ENCODE peak calls at places on chromosomes 11 and 22, in six cellular contexts. H is PC-9, T is HFF-Myc, J is lower leg skin, E is IMR-90, N is body of pancreas. M is an unnamed sample.

GRCh38 chr11:66283461-66284105 is 5.4 kb downstream of the YIF1A start:
- DNase-seq in H (no peak), T (no peak), J (no peak), E (no peak), N (no peak), M (no peak)

GRCh38 chr22:19106886-19107729 is 15.1 kb downstream of the DGCR2 start:
- DNase-seq in H (no peak), T (no peak), J (no peak), E (no peak), N (peak), M (no peak)

GRCh38 chr11:61079416-61080150 is 22.7 kb upstream of the CD5 start:
- DNase-seq in H (no peak), T (no peak), J (no peak), E (no peak), N (no peak), M (no peak)

GRCh38 chr22:24845036-24845918 is 39.3 kb downstream of the SGSM1 start:
- DNase-seq in H (peak), T (no peak), J (peak), E (peak), N (no peak), M (no peak)

GRCh38 chr11:131807876-131808275 is 437.5 kb downstream of the NTM start:
- DNase-seq in H (no peak), T (no peak), J (no peak), E (no peak), N (no peak), M (no peak)

GRCh38 chr11:43735931-43736330 is 55.4 kb downstream of the HSD17B12 start:
- DNase-seq in H (no peak), T (peak), J (no peak), E (peak), N (no peak), M (no peak)

GRCh38 chr22:43782448-43782847 is 29.7 kb downstream of the EFCAB6 start:
- DNase-seq in H (peak), T (no peak), J (no peak), E (peak), N (no peak), M (no peak)

GRCh38 chr11:121467965-121468364 is 15.2 kb upstream of the SORL1-AS1 start:
- DNase-seq in H (no peak), T (no peak), J (no peak), E (no peak), N (no peak), M (no peak)

GRCh38 chr11:20310137-20310536 is 53.4 kb upstream of the HTATIP2 start:
- DNase-seq in H (no peak), T (no peak), J (no peak), E (no peak), N (no peak), M (no peak)

GRCh38 chr11:112366777-112367176 is 106.1 kb upstream of the PLET1 start:
- DNase-seq in H (no peak), T (no peak), J (no peak), E (peak), N (no peak), M (no peak)

GRCh38 chr11:47631473-47631872 is 10.9 kb downstream of the MTCH2 start:
- DNase-seq in H (no peak), T (no peak), J (no peak), E (peak), N (no peak), M (no peak)

GRCh38 chr11:12746593-12747097 is 72.4 kb downstream of the TEAD1 start:
- DNase-seq in H (peak), T (peak), J (no peak), E (peak), N (peak), M (no peak)

GRCh38 chr22:27990879-27991278 is 71.8 kb upstream of the PITPNB start:
- DNase-seq in H (no peak), T (no peak), J (no peak), E (peak), N (no peak), M (no peak)

GRCh38 chr22:46263208-46263575 is at the start of gene PKDREJ:
- DNase-seq in H (no peak), T (no peak), J (no peak), E (no peak), N (no peak), M (no peak)

GRCh38 chr11:129283141-129283540 is 91.0 kb upstream of the ARHGAP32 start:
- DNase-seq in H (peak), T (no peak), J (no peak), E (no peak), N (peak), M (no peak)

GRCh38 chr22:29014301-29014700 is 47.3 kb downstream of the C22orf31 start:
- DNase-seq in H (no peak), T (no peak), J (no peak), E (no peak), N (no peak), M (no peak)

GRCh38 chr22:42754658-42755057 is 34.0 kb upstream of the A4GALT start:
- DNase-seq in H (peak), T (no peak), J (no peak), E (peak), N (peak), M (no peak)

GRCh38 chr11:66510271-66510989 is at the start of gene BBS1:
- DNase-seq in H (peak), T (peak), J (peak), E (peak), N (peak), M (no peak)

GRCh38 chr11:99632969-99633368 is 612.2 kb downstream of the CNTN5 start:
- DNase-seq in H (no peak), T (no peak), J (no peak), E (no peak), N (no peak), M (no peak)

GRCh38 chr11:108965602-108966001 is 300.7 kb downstream of the DDX10 start:
- DNase-seq in H (peak), T (peak), J (no peak), E (peak), N (no peak), M (peak)

GRCh38 chr11:8268530-8269461 is 5.1 kb upstream of the LMO1 start:
- DNase-seq in H (no peak), T (no peak), J (no peak), E (no peak), N (no peak), M (no peak)

GRCh38 chr11:110131386-110132123 is 38.4 kb downstream of the ZC3H12C start:
- DNase-seq in H (no peak), T (no peak), J (no peak), E (no peak), N (no peak), M (no peak)

GRCh38 chr11:77379253-77379652 is 77.8 kb upstream of the GDPD4 start:
- DNase-seq in H (no peak), T (no peak), J (no peak), E (peak), N (no peak), M (no peak)

GRCh38 chr11:37504925-37505324 is 906.9 kb upstream of the RAG2 start:
- DNase-seq in H (peak), T (peak), J (no peak), E (peak), N (no peak), M (no peak)

GRCh38 chr11:126124284-126124683 is 61.6 kb upstream of the CDON start:
- DNase-seq in H (no peak), T (peak), J (no peak), E (peak), N (no peak), M (no peak)

GRCh38 chr22:32389685-32390084 is 22.4 kb downstream of the RTCB start:
- DNase-seq in H (no peak), T (no peak), J (no peak), E (peak), N (no peak), M (no peak)

GRCh38 chr11:111086058-111086457 is 159.5 kb upstream of the POU2AF2 start:
- DNase-seq in H (no peak), T (no peak), J (no peak), E (no peak), N (no peak), M (no peak)

GRCh38 chr11:57514538-57515331 is 767 bp downstream of the SLC43A1 start:
- DNase-seq in H (no peak), T (no peak), J (no peak), E (peak), N (peak), M (no peak)

GRCh38 chr22:46795140-46795539 is 32.7 kb downstream of the TBC1D22A start:
- DNase-seq in H (no peak), T (no peak), J (no peak), E (no peak), N (no peak), M (no peak)

GRCh38 chr11:106306942-106307341 is 229.5 kb downstream of the AASDHPPT start:
- DNase-seq in H (no peak), T (no peak), J (no peak), E (no peak), N (no peak), M (no peak)

GRCh38 chr11:64251986-64252837 is 882 bp downstream of the PLCB3 start:
- DNase-seq in H (no peak), T (no peak), J (no peak), E (no peak), N (peak), M (no peak)

GRCh38 chr22:50200333-50201190 is at the start of gene SELENOO:
- DNase-seq in H (peak), T (peak), J (peak), E (peak), N (peak), M (no peak)

GRCh38 chr11:67276821-67277230 is 10.6 kb downstream of the GRK2 start:
- DNase-seq in H (no peak), T (no peak), J (no peak), E (peak), N (no peak), M (no peak)

GRCh38 chr11:102469196-102469821 is 16.7 kb upstream of the TMEM123 start:
- DNase-seq in H (no peak), T (peak), J (no peak), E (peak), N (no peak), M (no peak)

GRCh38 chr11:11408436-11409221 is 55.6 kb upstream of the CSNK2A3 start:
- DNase-seq in H (no peak), T (peak), J (no peak), E (no peak), N (no peak), M (no peak)

GRCh38 chr11:17738350-17739207 is 4.0 kb downstream of the KCNC1 start:
- DNase-seq in H (no peak), T (no peak), J (no peak), E (no peak), N (no peak), M (no peak)

GRCh38 chr11:788009-788640 is 1.8 kb downstream of the CEND1 start:
- DNase-seq in H (no peak), T (no peak), J (no peak), E (no peak), N (no peak), M (no peak)
- TF ChIP-seq CTCF in H (no peak), T (no peak), J (no peak), E (no peak), N (no peak), M (no peak)

DNA sequence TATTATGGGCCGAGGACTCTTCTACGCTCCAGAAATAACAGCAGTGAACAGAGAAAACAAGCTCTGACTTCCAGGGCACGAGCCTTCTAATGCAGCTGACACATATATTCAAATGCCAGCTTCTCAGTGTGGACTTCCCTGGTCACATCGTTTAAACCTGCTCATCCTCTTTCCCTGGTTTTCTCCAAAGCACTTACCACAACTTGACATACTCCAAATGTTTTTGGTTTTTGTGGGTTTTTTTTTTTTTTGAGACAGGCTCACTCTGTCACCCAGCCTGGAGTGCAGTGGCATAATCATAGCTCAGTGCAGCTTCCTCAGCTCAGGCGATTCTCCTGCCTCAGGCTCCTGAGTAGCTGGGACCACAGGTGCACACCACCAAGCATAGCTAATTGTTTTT is 105.5 kb downstream of the MICAL3 start:
- DNase-seq in H (peak), T (no peak), J (no peak), E (peak), N (no peak), M (no peak)
- H3K4me3 ChIP-seq in H (no peak), T (no peak), J (no peak), E (no peak), N (no peak), M (no peak)

DNA sequence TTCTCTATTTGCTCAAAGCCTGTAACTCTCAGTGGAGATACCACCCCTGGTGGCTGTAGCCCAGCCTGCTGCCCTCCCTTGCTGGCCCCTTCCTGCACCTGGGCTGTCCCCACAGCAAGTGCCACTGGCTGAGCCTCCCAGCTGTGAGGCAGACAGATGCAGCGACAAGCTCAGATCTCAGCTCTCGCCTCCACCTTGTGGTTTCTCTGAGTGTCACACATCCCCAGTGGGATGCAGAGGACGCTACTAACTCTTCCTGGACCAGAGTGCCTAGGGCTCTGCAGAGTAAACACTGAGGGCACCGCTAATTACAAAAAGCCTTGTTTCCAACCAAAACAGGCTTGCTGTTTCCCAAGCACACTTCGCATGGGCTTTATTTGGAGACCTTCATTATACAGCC is 8.9 kb downstream of the YPEL1 start:
- DNase-seq in H (no peak), T (no peak), J (no peak), E (no peak), N (no peak), M (no peak)
- TF ChIP-seq CTCF in H (peak), T (peak), J (no peak), E (no peak), N (peak), M (peak)

GRCh38 chr11:72641900-72642814 is 32.1 kb downstream of the PDE2A start:
- DNase-seq in H (no peak), T (no peak), J (no peak), E (no peak), N (peak), M (no peak)
- H3K4me3 ChIP-seq in H (peak), T (peak), J (peak), E (peak), N (peak), M (peak)

DNA sequence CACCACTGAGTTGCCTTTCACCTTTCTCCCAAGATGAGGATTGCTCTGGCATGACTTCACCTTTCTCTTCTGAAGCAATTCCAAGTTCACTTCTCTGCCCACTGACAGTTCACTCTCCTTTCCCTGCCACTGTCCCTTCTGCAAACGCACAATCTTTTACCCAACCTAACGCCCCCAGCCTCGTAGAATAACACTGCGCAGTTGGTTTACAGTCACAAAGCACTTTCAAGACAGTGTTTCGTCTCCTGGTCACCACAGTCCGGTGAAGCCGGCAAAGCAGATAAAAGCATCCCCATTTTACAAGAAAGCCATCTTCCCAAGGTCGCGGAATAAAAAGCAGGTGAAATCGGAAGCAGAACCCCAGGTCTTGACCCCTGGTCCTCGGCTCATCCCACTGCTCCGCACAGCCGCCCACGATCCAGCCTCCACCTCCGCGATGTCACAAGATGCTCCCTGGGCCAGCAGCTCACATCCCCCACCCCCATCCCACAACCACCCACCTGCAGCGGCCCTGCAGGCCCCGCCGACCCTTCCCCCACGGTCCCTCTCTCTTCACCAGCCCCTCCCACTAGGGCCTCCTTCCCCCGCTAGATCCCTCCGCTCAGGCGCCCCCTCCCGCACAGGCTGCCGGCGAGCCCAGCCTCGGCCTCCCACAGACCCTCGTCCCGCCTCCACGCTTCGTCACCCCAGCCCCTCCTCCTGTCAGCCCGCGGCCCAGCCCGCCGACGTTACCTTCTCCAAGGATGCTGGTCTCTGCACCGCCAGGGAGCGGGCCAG is 585 bp downstream of the PI4KA start:
- DNase-seq in H (no peak), T (peak), J (peak), E (peak), N (peak), M (no peak)
- TF ChIP-seq CTCF in H (no peak), T (no peak), J (no peak), E (no peak), N (no peak), M (no peak)

GRCh38 chr11:114230031-114230430 is 66.2 kb upstream of the NNMT start:
- DNase-seq in H (no peak), T (no peak), J (no peak), E (no peak), N (no peak), M (no peak)

GRCh38 chr11:114229062-114229450 is 67.1 kb upstream of the NNMT start:
- DNase-seq in H (no peak), T (no peak), J (no peak), E (no peak), N (no peak), M (no peak)

GRCh38 chr11:114225662-114226061 is 70.5 kb upstream of the NNMT start:
- DNase-seq in H (no peak), T (no peak), J (no peak), E (no peak), N (no peak), M (no peak)

GRCh38 chr11:114228401-114229061 is 67.7 kb upstream of the NNMT start:
- DNase-seq in H (no peak), T (no peak), J (no peak), E (no peak), N (no peak), M (no peak)

GRCh38 chr11:114226283-114226859 is 69.8 kb upstream of the NNMT start:
- DNase-seq in H (no peak), T (no peak), J (no peak), E (no peak), N (no peak), M (no peak)
- H3K4me3 ChIP-seq in H (no peak), T (no peak), J (no peak), E (no peak), N (no peak), M (no peak)